ENCODE peak calls at places on chromosomes 12 and 14, in five cellular contexts. H is Daoy, R is T-cell, F is neural progenitor cell, J is amygdala. M is an unnamed sample.

GRCh38 chr12:120599672-120600537 is 18.7 kb upstream of the POP5 start:
- DNase-seq in H (no peak), R (no peak), F (peak; percentile 53), J (no peak), M (no peak)

GRCh38 chr12:15788266-15789214 is 648 bp downstream of the EPS8 start:
- DNase-seq in R (peak; percentile 3), F (peak; percentile 59), H (peak; percentile 60), J (peak; percentile 27), M (peak; percentile 46)

GRCh38 chr12:55720894-55721444 is 776 bp downstream of the RDH5 start:
- DNase-seq in F (peak; percentile 56), J (peak; percentile 57), R (no peak), H (peak; percentile 93), M (no peak)

GRCh38 chr12:27822076-27822712 is 42.2 kb upstream of the MANSC4 start:
- DNase-seq in H (peak; percentile 91), F (no peak), R (peak; percentile 20), J (no peak), M (no peak)

GRCh38 chr12:108106599-108106998 is 22.5 kb upstream of the WSCD2 start:
- DNase-seq in F (peak; percentile 27), J (no peak), R (no peak), H (no peak), M (no peak)

GRCh38 chr12:75666980-75667359 is 155.6 kb upstream of the KRR1 start:
- DNase-seq in F (no peak), H (peak; percentile 57), R (no peak), J (no peak), M (peak; percentile 27)

GRCh38 chr14:75176142-75176820 is at the start of gene TMED10:
- DNase-seq in J (peak; percentile 85), F (peak; percentile 95), H (peak; percentile 92), R (peak; percentile 93), M (peak; percentile 94)

GRCh38 chr14:102777711-102778615 is 714 bp downstream of the TRAF3 start:
- DNase-seq in R (no peak), J (no peak), F (peak; percentile 44), H (no peak), M (no peak)

GRCh38 chr12:462936-463705 is 3.4 kb downstream of the B4GALNT3 start:
- DNase-seq in R (no peak), H (peak; percentile 34), F (no peak), J (no peak), M (no peak)

GRCh38 chr14:22386924-22387775 is 201.9 kb downstream of the DAD1 start:
- DNase-seq in J (peak; percentile 13), R (no peak), H (peak; percentile 83), F (peak; percentile 91), M (peak; percentile 94)

GRCh38 chr12:44804068-44804467 is 72.0 kb downstream of the NELL2 start:
- DNase-seq in F (no peak), R (no peak), J (no peak), H (no peak), M (no peak)

GRCh38 chr12:83040339-83040738 is 353.6 kb downstream of the TMTC2 start:
- DNase-seq in J (no peak), R (no peak), H (no peak), F (no peak), M (peak; percentile 31)

GRCh38 chr12:123533672-123534643 is at the start of gene RILPL1:
- DNase-seq in F (peak; percentile 85), J (peak; percentile 48), R (peak; percentile 24), H (peak; percentile 57), M (peak; percentile 73)

GRCh38 chr14:78985668-78986073 is 815.5 kb downstream of the NRXN3 start:
- DNase-seq in H (no peak), R (no peak), F (peak; percentile 78), J (no peak), M (peak; percentile 51)

GRCh38 chr12:108078428-108078827 is 50.7 kb upstream of the WSCD2 start:
- DNase-seq in J (no peak), F (no peak), R (no peak), H (no peak), M (no peak)

GRCh38 chr12:57124259-57124877 is 3.9 kb upstream of the LRP1 start:
- DNase-seq in F (peak; percentile 83), J (peak; percentile 11), H (peak; percentile 78), R (peak; percentile 64), M (peak; percentile 86)

GRCh38 chr14:83988274-83988673 is 1541.7 kb upstream of the FLRT2 start:
- DNase-seq in H (no peak), J (no peak), R (no peak), F (no peak), M (peak; percentile 61)

GRCh38 chr12:65192963-65193516 is 23.7 kb downstream of the LEMD3 start:
- DNase-seq in H (no peak), J (no peak), R (no peak), F (no peak), M (no peak)

GRCh38 chr12:119593578-119594398 is at the start of gene TMEM233:
- DNase-seq in F (peak; percentile 83), H (peak; percentile 62), J (no peak), R (no peak), M (no peak)

GRCh38 chr12:48881652-48882324 is 16.1 kb upstream of the RND1 start:
- DNase-seq in R (no peak), F (peak; percentile 33), J (no peak), H (peak; percentile 9), M (no peak)

GRCh38 chr14:94239416-94239815 is 53.7 kb downstream of the SERPINA10 start:
- DNase-seq in F (no peak), J (no peak), R (no peak), H (no peak), M (no peak)

GRCh38 chr12:75334384-75335030 is at the start of gene GLIPR1L1:
- DNase-seq in F (peak; percentile 95), H (peak; percentile 91), J (peak; percentile 76), R (peak; percentile 73), M (peak; percentile 92)

GRCh38 chr12:124867389-124867930 is 3.8 kb upstream of the SCARB1 start:
- DNase-seq in F (no peak), J (no peak), H (peak; percentile 30), R (no peak), M (no peak)

GRCh38 chr12:79935624-79936040 is 735 bp upstream of the PPP1R12A start:
- DNase-seq in F (peak; percentile 67), J (no peak), H (no peak), R (no peak), M (peak; percentile 25)

GRCh38 chr14:75417674-75418073 is 10.1 kb upstream of the JDP2 start:
- DNase-seq in F (no peak), J (no peak), H (no peak), R (no peak), M (no peak)

GRCh38 chr12:51419473-51420228 is 5.0 kb upstream of the SLC4A8 start:
- DNase-seq in J (no peak), H (no peak), F (peak; percentile 54), R (no peak), M (peak; percentile 30)

GRCh38 chr14:81400852-81401251 is 728 bp upstream of the STON2 start:
- DNase-seq in R (no peak), F (peak; percentile 43), H (peak; percentile 93), J (no peak), M (peak; percentile 72)

GRCh38 chr12:46677749-46678148 is 148.0 kb downstream of the SLC38A4 start:
- DNase-seq in J (no peak), R (no peak), H (peak; percentile 47), F (no peak), M (peak; percentile 60)

GRCh38 chr14:73760598-73761586 is 46.7 kb upstream of the PNMA1 start:
- DNase-seq in H (peak; percentile 15), J (no peak), R (no peak), F (no peak), M (no peak)

M was measured in A673.